ENCODE peak calls at places on chromosomes 2 and 18, in ten cellular contexts. K is adrenal gland, Q is K562, V is A549, I is stomach, A is HepG2, E is transverse colon, L is Peyer's patch, C is ovary, R is IMR-90. H is an unnamed sample.

GRCh38 chr2:130728007-130728454 is 839 bp upstream of the GPR148 start:
- DNase-seq in K (peak), Q (no peak), V (no peak), I (peak), A (no peak), E (peak), L (no peak), C (no peak), R (no peak), H (no peak)

GRCh38 chr2:114274957-114275356 is 167.5 kb upstream of the DPP10 start:
- DNase-seq in K (no peak), Q (no peak), V (no peak), I (no peak), A (no peak), E (no peak), L (no peak), C (no peak), R (no peak), H (no peak)

GRCh38 chr2:236969075-236969474 is 116.6 kb upstream of the COPS8 start:
- DNase-seq in K (no peak), Q (no peak), V (no peak), I (peak), A (no peak), E (no peak), L (peak), C (no peak), R (no peak), H (no peak)

GRCh38 chr2:64405476-64406406 is 48.2 kb upstream of the LGALSL start:
- DNase-seq in K (peak), Q (no peak), V (no peak), I (no peak), A (no peak), E (peak), L (no peak), C (peak), R (peak), H (no peak)

GRCh38 chr2:99811544-99811943 is 321.7 kb upstream of the REV1 start:
- DNase-seq in K (no peak), Q (no peak), V (no peak), I (no peak), A (no peak), E (no peak), L (no peak), C (no peak), R (peak), H (no peak)

GRCh38 chr18:10252952-10253680 is 201.3 kb upstream of the APCDD1 start:
- DNase-seq in K (no peak), Q (no peak), V (no peak), I (no peak), A (no peak), E (no peak), L (no peak), C (no peak), R (no peak), H (no peak)

GRCh38 chr2:201932511-201932910 is 101.1 kb upstream of the FZD7 start:
- DNase-seq in K (no peak), Q (no peak), V (no peak), I (no peak), A (no peak), E (no peak), L (no peak), C (no peak), R (no peak), H (no peak)

GRCh38 chr18:71212222-71212621 is 923.4 kb downstream of the SOCS6 start:
- DNase-seq in K (no peak), Q (no peak), V (no peak), I (no peak), A (no peak), E (no peak), L (no peak), C (no peak), R (no peak), H (no peak)

GRCh38 chr2:109438773-109439191 is 175.0 kb downstream of the SEPTIN10 start:
- DNase-seq in K (peak), Q (no peak), V (no peak), I (no peak), A (no peak), E (no peak), L (no peak), C (no peak), R (peak), H (peak)

GRCh38 chr2:186477782-186478181 is 8.3 kb upstream of the ZC3H15 start:
- DNase-seq in K (no peak), Q (no peak), V (no peak), I (no peak), A (no peak), E (no peak), L (no peak), C (no peak), R (no peak), H (no peak)

DNA sequence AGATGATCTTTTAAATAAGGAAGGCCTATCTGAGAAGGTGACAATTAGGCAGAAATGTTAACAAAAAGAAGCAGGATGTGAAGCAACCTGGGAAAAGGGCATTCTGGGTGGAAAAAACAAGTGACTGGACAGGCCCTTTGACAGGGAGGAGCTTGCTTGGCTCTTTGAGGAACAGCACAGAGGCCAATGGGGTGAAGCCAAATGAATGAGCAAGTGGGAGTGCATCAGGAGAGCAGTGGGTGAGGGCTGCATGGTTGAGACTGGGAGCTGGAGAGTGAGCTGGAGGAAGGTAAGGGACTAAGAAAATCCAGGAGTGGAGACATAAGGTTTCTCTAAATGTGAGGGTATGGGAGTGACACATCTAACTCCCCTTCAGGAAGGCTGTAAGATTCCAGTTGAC is 126.9 kb downstream of the TDRD15 start:
- DNase-seq in K (no peak), Q (no peak), V (no peak), I (no peak), A (no peak), E (no peak), L (no peak), C (no peak), R (no peak), H (no peak)
- TF ChIP-seq POLR2A in K (no peak), Q (no peak), V (no peak), I (no peak), A (no peak), E (no peak), L (no peak), C (no peak), R (no peak), H (no peak)

GRCh38 chr2:96157649-96158553 is 12.7 kb upstream of the DUSP2 start:
- DNase-seq in K (no peak), Q (peak), V (no peak), I (no peak), A (no peak), E (no peak), L (peak), C (no peak), R (no peak), H (peak)
- TF ChIP-seq POLR2A in K (no peak), Q (peak), V (no peak), I (no peak), A (no peak), E (no peak), L (no peak), C (no peak), R (no peak), H (no peak)

GRCh38 chr2:45137941-45138695 is 128.9 kb upstream of the SIX2 start:
- DNase-seq in K (no peak), Q (no peak), V (no peak), I (no peak), A (no peak), E (no peak), L (no peak), C (no peak), R (no peak), H (no peak)
- TF ChIP-seq POLR2A in K (no peak), Q (no peak), V (no peak), I (no peak), A (no peak), E (no peak), L (no peak), C (no peak), R (no peak), H (no peak)

GRCh38 chr2:136098441-136098840 is 19.5 kb downstream of the CXCR4 start:
- DNase-seq in K (no peak), Q (no peak), V (no peak), I (no peak), A (no peak), E (no peak), L (no peak), C (no peak), R (no peak), H (no peak)
- TF ChIP-seq POLR2A in K (no peak), Q (no peak), V (no peak), I (no peak), A (no peak), E (no peak), L (no peak), C (no peak), R (no peak), H (no peak)

DNA sequence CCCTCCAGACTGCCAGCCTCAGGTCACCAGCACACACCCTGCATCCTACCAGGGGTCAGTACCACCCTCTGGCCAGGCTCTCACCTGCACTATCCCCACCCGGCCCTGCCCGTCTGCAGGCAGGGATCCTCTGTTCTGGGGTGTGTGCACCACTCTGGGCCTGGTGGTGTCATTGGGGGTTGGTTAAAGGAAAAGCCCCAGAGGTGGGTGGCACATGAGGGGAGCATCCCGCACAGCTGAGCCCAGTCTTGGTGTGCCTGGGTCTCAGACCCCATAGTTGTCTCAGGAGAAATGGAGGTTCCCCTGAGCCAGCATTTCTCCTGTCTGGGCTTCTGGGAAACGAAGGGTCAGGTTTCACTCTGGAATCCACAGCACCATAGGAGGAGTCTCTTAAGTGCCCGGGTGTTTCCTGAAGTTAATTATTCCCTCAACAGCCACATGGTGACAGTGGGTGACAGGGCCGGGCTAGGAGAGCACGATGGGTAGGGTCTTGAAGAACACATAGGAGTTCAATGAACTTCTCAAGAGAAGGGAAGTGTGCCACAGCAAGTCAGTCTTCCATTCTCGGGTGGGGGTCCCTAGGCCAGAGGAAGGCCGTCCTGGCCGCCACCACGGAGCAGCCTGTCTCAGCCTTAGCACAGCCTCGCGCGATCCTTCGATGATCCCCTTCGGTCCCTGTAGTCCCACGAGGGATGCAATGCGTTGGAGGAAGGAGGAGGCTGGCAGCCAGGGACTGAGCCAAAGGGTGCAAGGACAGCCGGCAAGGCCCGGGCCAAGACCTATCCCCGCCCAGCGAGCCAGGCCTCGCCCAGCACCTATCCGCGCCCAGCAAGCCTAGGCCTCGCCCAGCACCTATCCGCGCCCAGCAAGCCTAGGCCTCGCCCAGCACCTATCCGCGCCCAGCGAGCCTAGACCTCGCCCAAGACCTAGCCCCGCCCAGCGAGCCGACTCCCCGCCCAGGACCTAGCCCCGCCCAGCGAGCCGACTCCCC is 1.1 kb upstream of the FARP2 start:
- DNase-seq in K (peak), Q (peak), V (peak), I (peak), A (peak), E (peak), L (peak), C (peak), R (peak), H (peak)
- TF ChIP-seq POLR2A in K (peak), Q (peak), V (no peak), I (no peak), A (peak), E (peak), L (peak), C (no peak), R (no peak), H (no peak)

GRCh38 chr2:121736462-121737336 is at the start of gene NIFK:
- DNase-seq in K (peak), Q (peak), V (peak), I (peak), A (peak), E (peak), L (peak), C (peak), R (peak), H (peak)
- TF ChIP-seq POLR2A in K (peak), Q (peak), V (peak), I (no peak), A (peak), E (peak), L (peak), C (peak), R (peak), H (peak)